ENCODE peak calls at places on chromosomes 2 and 18, in five cellular contexts. T is trophoblast cell, X is neuronal stem cell, P is mesenchymal stem cell, V is H1. Y is an unnamed sample.
A peak's percentile ranks its signal among the peaks of the same experiment; 100 is the strongest.

GRCh38 chr2:228819701-228820100 is 451.4 kb downstream of the PID1 start:
- DNase-seq in T (no peak), X (no peak), P (no peak), V (no peak), Y (no peak)

GRCh38 chr2:38215993-38216392 is 140.0 kb upstream of the CYP1B1 start:
- DNase-seq in T (no peak), X (no peak), P (no peak), V (no peak), Y (no peak)

GRCh38 chr2:20611077-20611843 is 39.6 kb downstream of the HS1BP3 start:
- DNase-seq in T (no peak), X (no peak), P (peak; percentile 100), V (no peak), Y (no peak)

GRCh38 chr2:26818972-26819371 is 29.0 kb upstream of the DPYSL5 start:
- DNase-seq in T (no peak), X (no peak), P (no peak), V (no peak), Y (no peak)

GRCh38 chr2:156890498-156891148 is 366.9 kb upstream of the GALNT5 start:
- DNase-seq in T (no peak), X (no peak), P (no peak), V (no peak), Y (no peak)

GRCh38 chr18:59837586-59837985 is 62.2 kb upstream of the PMAIP1 start:
- DNase-seq in T (peak; percentile 89), X (peak; percentile 44), P (peak; percentile 78), V (peak; percentile 36), Y (peak; percentile 70)

GRCh38 chr18:77067315-77068061 is 65.1 kb downstream of the MBP start:
- DNase-seq in T (peak; percentile 72), X (no peak), P (peak; percentile 98), V (no peak), Y (no peak)

GRCh38 chr18:52812834-52813233 is 472.8 kb downstream of the DCC start:
- DNase-seq in T (no peak), X (no peak), P (no peak), V (no peak), Y (no peak)

GRCh38 chr2:239267411-239267941 is 133.3 kb downstream of the HDAC4 start:
- DNase-seq in T (peak; percentile 39), X (no peak), P (peak; percentile 67), V (no peak), Y (no peak)

GRCh38 chr2:235048549-235048948 is 96.7 kb downstream of the SH3BP4 start:
- DNase-seq in T (peak; percentile 72), X (no peak), P (no peak), V (no peak), Y (no peak)

GRCh38 chr2:172968061-172968469 is 107.6 kb upstream of the MAP3K20 start:
- DNase-seq in T (no peak), X (no peak), P (peak; percentile 87), V (no peak), Y (no peak)

GRCh38 chr2:43803113-43803512 is 29.3 kb downstream of the DYNC2LI1 start:
- DNase-seq in T (no peak), X (no peak), P (no peak), V (no peak), Y (no peak)

GRCh38 chr2:119520696-119521436 is 3.4 kb downstream of the SCTR start:
- DNase-seq in T (no peak), X (no peak), P (no peak), V (no peak), Y (no peak)

GRCh38 chr18:2846638-2847340 is at the start of gene EMILIN2:
- DNase-seq in T (peak; percentile 60), X (peak; percentile 47), P (peak; percentile 57), V (no peak), Y (peak; percentile 64)

GRCh38 chr18:32048507-32049091 is 30.0 kb downstream of the RNF125 start:
- DNase-seq in T (peak; percentile 20), X (no peak), P (peak; percentile 52), V (no peak), Y (no peak)

GRCh38 chr2:173631123-173631450 is 276.4 kb downstream of the CDCA7 start:
- DNase-seq in T (peak; percentile 3), X (no peak), P (peak; percentile 24), V (no peak), Y (no peak)

GRCh38 chr2:160254363-160254762 is 54.3 kb upstream of the ITGB6 start:
- DNase-seq in T (no peak), X (no peak), P (no peak), V (no peak), Y (no peak)

GRCh38 chr2:55168221-55169154 is 63.6 kb downstream of the CLHC1 start:
- DNase-seq in T (peak; percentile 75), X (no peak), P (peak; percentile 77), V (no peak), Y (no peak)

GRCh38 chr2:232449964-232450363 is 6.0 kb upstream of the ALPI start:
- DNase-seq in T (no peak), X (no peak), P (no peak), V (no peak), Y (peak; percentile 61)

GRCh38 chr2:147569426-147569825 is 275.4 kb upstream of the ACVR2A start:
- DNase-seq in T (no peak), X (no peak), P (no peak), V (no peak), Y (no peak)

GRCh38 chr2:47141520-47141919 is 13.6 kb downstream of the STPG4 start:
- DNase-seq in T (no peak), X (no peak), P (no peak), V (no peak), Y (no peak)
- H2BK12ac ChIP-seq in T (no peak overlapping the region), X (no peak overlapping the region), P (no peak overlapping the region), V (no peak overlapping the region), Y (no peak overlapping the region)

DNA sequence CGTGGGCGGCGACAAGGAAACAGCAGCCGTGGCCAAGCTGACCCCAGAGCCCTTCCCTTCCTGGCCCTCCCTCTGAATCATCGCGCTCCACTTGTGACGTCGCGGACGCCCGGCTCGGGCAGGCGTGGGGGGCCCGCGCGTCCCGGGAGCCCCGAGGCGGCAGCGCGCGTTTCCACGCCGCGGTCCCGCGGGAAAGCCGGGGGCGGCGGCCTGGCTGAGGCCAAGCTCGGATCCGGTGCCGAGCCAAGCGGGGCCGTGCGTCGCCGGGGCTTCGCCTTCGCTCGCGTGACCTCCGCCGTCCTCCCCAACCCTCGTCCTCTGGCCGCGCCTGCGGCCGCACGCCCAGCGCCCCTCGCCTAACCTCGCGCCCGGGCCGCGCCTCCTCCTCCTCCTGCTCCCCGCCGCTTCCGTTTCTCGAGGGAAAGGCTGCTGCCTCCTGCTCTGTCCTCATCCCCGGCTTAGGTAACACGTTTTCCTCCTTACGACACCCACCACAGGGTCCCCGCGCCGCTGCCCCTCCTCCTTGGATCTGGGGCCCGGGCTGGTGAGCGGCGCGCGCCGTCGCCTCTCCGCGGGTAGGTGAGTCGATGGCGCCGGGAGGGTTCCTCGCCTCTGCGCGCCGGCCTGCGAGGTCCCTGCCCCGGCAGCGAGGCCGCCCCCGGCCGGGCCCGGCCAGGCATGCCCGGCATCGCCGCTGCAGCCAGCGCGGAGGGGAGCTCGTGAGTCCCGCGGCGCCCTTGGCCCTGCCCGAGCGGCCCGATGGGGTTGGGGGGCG is at the start of gene INPP1:
- DNase-seq in T (peak; percentile 53), X (peak; percentile 44), P (peak; percentile 82), V (no peak), Y (peak; percentile 61)
- H2AK5ac ChIP-seq in T (no peak within 1 kb of the TSS), X (peak within 1 kb of the TSS; percentile 47), P (no peak within 1 kb of the TSS), V (peak within 1 kb of the TSS; percentile 16), Y (no peak within 1 kb of the TSS)

DNA sequence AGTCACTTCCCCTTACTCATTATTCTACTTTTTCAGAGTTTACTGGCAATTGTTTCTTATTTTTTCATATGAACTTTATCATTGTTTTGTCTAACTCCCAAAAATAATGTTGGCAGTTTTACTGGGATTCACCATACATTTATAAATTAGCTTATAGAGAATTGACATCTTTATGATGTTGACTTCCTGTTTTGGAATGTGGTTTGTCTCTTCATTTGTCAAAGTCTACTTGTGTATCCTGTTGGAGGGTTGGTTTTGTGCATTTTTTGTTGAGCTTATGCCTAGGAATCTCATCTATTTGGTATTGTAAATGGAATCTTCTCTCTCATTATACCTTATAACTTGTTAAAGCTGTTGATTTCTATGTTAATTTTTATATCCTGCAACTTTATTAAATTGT is 16.4 kb downstream of the EPC2 start:
- DNase-seq in T (no peak), X (no peak), P (peak; percentile 49), V (no peak), Y (no peak)
- H3K4me1 ChIP-seq in T (no peaks in the 10 kb centered on the region), X (no peaks in the 10 kb centered on the region), P (no peaks in the 10 kb centered on the region), V (no peaks in the 10 kb centered on the region), Y (no peaks in the 10 kb centered on the region)

GRCh38 chr2:69213832-69214231 is 173.2 kb downstream of the GFPT1 start:
- DNase-seq in T (no peak), X (no peak), P (no peak), V (no peak), Y (no peak)

GRCh38 chr2:69211686-69212085 is 175.3 kb downstream of the GFPT1 start:
- DNase-seq in T (no peak), X (no peak), P (no peak), V (no peak), Y (no peak)

GRCh38 chr2:69213201-69213600 is 173.8 kb downstream of the GFPT1 start:
- DNase-seq in T (no peak), X (no peak), P (no peak), V (no peak), Y (no peak)

GRCh38 chr2:69211111-69211510 is 175.9 kb downstream of the GFPT1 start:
- DNase-seq in T (no peak), X (no peak), P (no peak), V (no peak), Y (no peak)

DNA sequence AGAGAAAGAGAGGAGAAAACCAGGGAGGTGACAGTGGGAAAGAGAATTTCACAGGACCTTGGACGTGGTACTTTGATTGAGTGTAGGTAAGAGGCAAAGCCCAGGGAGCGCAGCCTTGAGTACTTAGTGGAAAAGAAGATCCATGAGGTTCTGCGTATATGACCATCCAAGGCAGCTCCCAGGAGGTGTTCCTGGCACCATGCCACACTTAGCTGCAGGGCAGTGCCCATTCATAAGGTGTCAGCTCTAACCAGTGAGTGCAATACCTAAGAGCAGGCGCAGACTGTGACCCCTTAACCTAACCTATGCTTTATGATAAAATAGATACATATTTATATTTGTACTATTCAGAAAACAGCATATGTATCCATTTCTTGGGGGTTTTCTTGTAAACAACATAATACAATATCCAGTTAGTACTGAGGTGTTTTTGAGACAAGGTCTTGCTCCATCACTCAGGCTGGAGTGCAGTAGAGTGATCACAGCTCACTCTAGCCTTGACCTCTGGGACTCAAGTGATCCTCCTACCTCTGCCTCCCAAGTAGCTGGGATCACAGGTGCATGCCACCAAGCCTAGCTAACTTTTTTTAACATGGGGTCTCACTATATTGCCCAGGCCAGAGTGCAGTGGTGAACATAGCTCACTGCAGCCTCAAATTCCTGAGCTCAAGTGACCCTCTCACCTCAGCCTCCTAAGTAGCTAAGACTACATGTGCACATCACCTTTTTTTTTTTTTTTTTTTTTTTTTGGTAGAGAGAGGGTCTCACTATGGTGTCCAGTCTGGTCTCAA is 174.6 kb downstream of the GFPT1 start:
- DNase-seq in T (no peak), X (no peak), P (no peak), V (no peak), Y (no peak)
- H2BK12ac ChIP-seq in T (no peak overlapping the region), X (no peak overlapping the region), P (peak overlapping the region; percentile 20), V (no peak overlapping the region), Y (no peak overlapping the region)

DNA sequence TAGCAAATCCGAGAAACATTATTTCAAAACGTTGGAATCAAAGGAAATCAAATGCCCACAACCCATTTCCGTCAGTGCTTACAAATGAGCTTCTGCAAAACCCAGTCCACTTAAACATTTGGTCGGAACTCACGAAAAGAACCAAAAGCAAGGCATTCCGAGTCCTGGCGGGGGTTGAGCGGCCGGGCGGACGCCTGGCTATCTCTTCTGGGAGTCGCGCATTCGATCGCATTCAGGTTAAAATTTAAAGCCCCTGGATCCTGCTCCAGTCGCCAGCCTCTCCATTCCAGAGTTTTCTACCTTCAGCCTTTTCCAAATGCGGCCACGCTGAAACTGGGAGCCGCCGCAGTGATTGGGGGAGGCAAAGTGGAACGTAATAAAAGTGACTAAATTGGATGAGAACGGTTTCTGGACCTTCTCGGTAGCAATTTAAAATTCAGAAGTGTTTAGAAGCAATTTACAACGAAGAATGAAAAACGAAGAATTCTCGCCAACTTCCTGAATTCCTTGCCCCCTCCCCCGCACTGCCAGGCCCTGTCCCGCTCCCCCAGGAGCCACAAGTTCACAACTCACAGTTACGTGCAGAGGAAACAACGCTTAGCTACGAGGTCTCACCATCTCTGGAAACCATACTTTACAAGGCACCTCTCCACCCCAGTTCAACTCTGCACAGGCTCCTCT is 1.8 kb upstream of the GATA6 start:
- DNase-seq in T (peak; percentile 38), X (peak; percentile 57), P (peak; percentile 70), V (no peak), Y (peak; percentile 65)
- H2AK5ac ChIP-seq in T (no peak overlapping the region), X (peak overlapping the region; percentile 36), P (no peak overlapping the region), V (no peak overlapping the region), Y (no peak overlapping the region)

Y was measured in H9.